ENCODE peak calls at places on chromosomes 13 and 19, in four cellular contexts. L is heart left ventricle, I is heart right ventricle, X is bronchial epithelial cell. O is an unnamed sample.

GRCh38 chr19:16380943-16381755 is 56.5 kb downstream of the KLF2 start:
- DNase-seq in L (no peak), I (no peak), X (no peak), O (no peak)

GRCh38 chr13:77767413-77767812 is 69.9 kb downstream of the SLAIN1 start:
- DNase-seq in L (no peak), I (no peak), X (no peak), O (no peak)

GRCh38 chr13:107271226-107271625 is 703.3 kb upstream of the ARGLU1 start:
- DNase-seq in L (no peak), I (peak), X (peak), O (no peak)

GRCh38 chr19:46147791-46148288 is at the start of gene IGFL2:
- DNase-seq in L (no peak), I (no peak), X (peak), O (no peak)

GRCh38 chr13:102873653-102874052 is 27.8 kb downstream of the ERCC5 start:
- DNase-seq in L (no peak), I (no peak), X (peak), O (no peak)

GRCh38 chr13:34000955-34001354 is 183.0 kb downstream of the RFC3 start:
- DNase-seq in L (no peak), I (no peak), X (no peak), O (no peak)

GRCh38 chr19:44643605-44644390 is at the start of gene PVR:
- DNase-seq in L (peak), I (peak), X (peak), O (peak)

GRCh38 chr13:34764246-34764645 is 177.8 kb upstream of the NBEA start:
- DNase-seq in L (no peak), I (no peak), X (peak), O (no peak)

GRCh38 chr13:63279136-63279535 is 1863.5 kb upstream of the PCDH20 start:
- DNase-seq in L (no peak), I (no peak), X (no peak), O (no peak)

GRCh38 chr19:15170345-15170744 is 30.4 kb downstream of the NOTCH3 start:
- DNase-seq in L (no peak), I (no peak), X (no peak), O (no peak)

GRCh38 chr19:7988307-7988706 is 17.1 kb downstream of the ELAVL1 start:
- DNase-seq in L (no peak), I (no peak), X (peak), O (no peak)

GRCh38 chr13:39561971-39562370 is 41.0 kb downstream of the LHFPL6 start:
- DNase-seq in L (no peak), I (no peak), X (peak), O (no peak)

GRCh38 chr19:37551123-37551993 is 43.2 kb downstream of the ZNF571 start:
- DNase-seq in L (peak), I (peak), X (peak), O (peak)
- TF ChIP-seq CTCF in L (peak), I (no peak), X (peak), O (no peak)

GRCh38 chr19:49070416-49070815 is 2.1 kb downstream of the KCNA7 start:
- DNase-seq in L (no peak), I (no peak), X (no peak), O (no peak)

GRCh38 chr19:49069026-49069425 is 3.5 kb downstream of the KCNA7 start:
- DNase-seq in L (no peak), I (no peak), X (peak), O (no peak)

GRCh38 chr19:49071860-49072547 is 495 bp downstream of the KCNA7 start:
- DNase-seq in L (no peak), I (no peak), X (no peak), O (no peak)

GRCh38 chr19:49073514-49074378 is 1.2 kb upstream of the KCNA7 start:
- DNase-seq in L (no peak), I (no peak), X (no peak), O (no peak)
- TF ChIP-seq CTCF in L (no peak), I (no peak), X (peak), O (no peak)

DNA sequence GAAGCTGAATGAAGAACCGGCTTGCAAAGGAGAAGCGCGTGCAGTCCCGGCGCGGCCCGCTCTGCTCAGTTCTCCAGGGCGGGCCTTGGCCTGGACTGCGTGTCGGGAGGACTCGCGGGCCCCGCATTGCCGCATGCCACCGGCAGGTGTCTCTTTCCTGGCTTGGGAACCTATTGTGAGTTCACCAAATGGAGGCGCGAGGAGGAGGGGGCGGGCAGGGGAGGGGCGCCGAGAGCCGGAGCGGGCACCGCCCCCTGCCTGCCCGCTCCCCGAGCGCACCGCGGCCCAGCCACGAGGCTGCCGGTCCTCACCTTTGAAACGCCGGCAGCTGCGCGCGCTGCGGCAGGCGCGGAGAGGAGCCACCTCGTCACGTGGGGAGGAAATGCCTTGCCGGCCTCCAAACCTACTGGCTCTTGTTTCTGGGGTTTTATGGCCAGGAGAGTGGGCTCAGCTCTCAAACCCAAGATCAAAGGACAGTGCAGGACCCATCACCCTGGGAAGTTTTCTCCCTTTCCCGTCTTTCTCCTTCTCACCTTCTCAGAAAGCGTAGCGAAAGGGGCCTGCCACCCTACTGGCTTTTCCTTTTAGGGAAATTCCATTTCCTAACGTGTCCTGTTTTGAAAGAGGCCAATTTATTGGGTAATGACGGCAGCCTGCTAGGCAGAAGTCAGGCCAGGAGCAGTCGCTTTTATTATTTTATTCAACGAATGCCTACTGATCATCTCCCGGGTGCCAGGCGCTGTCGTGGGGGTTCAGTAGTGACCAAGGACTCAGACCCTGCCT is 13.8 kb upstream of the UBE2L5 start:
- DNase-seq in L (peak), I (peak), X (peak), O (peak)
- TF ChIP-seq CTCF in L (peak), I (peak), X (peak), O (peak)

GRCh38 chr13:74919914-74920313 is 562.1 kb downstream of the TBC1D4 start:
- DNase-seq in L (no peak), I (no peak), X (no peak), O (no peak)

GRCh38 chr13:74920361-74920760 is 561.6 kb downstream of the TBC1D4 start:
- DNase-seq in L (no peak), I (no peak), X (no peak), O (no peak)

GRCh38 chr13:74920945-74921725 is 560.8 kb downstream of the TBC1D4 start:
- DNase-seq in L (no peak), I (no peak), X (no peak), O (no peak)

GRCh38 chr13:74927823-74928222 is 554.1 kb downstream of the TBC1D4 start:
- DNase-seq in L (no peak), I (no peak), X (no peak), O (no peak)

GRCh38 chr13:74922963-74923362 is 559.0 kb downstream of the TBC1D4 start:
- DNase-seq in L (no peak), I (no peak), X (no peak), O (no peak)
- TF ChIP-seq CTCF in L (no peak), I (no peak), X (no peak), O (no peak)

DNA sequence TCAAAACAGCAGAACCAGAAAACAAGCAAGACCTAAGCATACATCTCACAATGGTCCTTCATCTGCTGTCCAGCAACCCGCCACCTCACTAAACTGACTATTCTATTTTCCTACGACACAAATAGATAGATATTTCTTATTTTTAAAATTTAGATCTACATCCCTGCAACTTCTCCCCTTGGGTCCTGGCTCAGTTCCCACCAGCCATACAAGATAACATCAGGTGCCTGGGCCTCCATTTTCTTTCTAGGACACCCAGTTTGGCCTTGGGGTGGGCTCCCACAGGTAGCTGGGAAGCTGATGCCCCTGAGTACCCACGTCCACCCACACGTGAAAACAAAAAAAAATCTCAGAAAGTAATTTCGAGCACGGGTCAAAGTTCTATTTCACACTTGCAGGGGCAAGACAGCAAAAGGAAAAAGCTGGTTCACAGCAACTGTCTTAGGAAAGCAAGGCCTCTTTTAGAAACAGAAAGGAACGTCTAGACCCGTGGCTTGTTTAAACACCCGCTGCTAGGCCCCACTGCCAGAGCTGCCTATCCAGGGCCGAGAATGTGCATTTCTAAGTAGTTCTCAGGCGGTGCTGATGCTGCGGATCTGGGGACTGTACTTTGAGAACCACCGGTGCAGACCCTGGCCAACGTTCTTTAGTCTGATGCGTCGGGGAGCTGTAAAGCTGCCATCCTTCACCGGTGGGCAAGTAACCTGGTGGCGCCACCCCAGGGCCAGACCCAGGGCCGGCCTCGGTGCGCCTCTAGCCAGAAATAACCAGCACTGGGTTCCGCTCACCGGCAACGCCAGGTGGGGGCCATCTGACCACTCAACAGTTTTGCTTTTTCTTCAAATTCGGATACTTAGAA is 47.3 kb downstream of the TGDS start:
- DNase-seq in L (peak), I (peak), X (peak), O (peak)
- TF ChIP-seq CTCF in L (no peak), I (no peak), X (no peak), O (no peak)

GRCh38 chr19:52191374-52191773 is 1.5 kb downstream of the PPP2R1A start:
- DNase-seq in L (no peak), I (no peak), X (no peak), O (no peak)

GRCh38 chr19:52187407-52187806 is 2.4 kb upstream of the PPP2R1A start:
- DNase-seq in L (no peak), I (no peak), X (no peak), O (no peak)

GRCh38 chr19:52189745-52190678 is at the start of gene PPP2R1A:
- DNase-seq in L (peak), I (peak), X (peak), O (peak)

GRCh38 chr19:52190679-52191293 is 934 bp downstream of the PPP2R1A start:
- DNase-seq in L (peak), I (peak), X (peak), O (peak)

GRCh38 chr19:52188822-52189744 is 769 bp upstream of the PPP2R1A start:
- DNase-seq in L (peak), I (no peak), X (peak), O (peak)
- TF ChIP-seq CTCF in L (no peak), I (no peak), X (no peak), O (no peak)

GRCh38 chr19:34835952-34836351 is 62.9 kb upstream of the ZNF599 start:
- DNase-seq in L (no peak), I (no peak), X (no peak), O (no peak)

GRCh38 chr19:34837262-34837661 is 64.2 kb upstream of the ZNF599 start:
- DNase-seq in L (peak), I (peak), X (no peak), O (peak)

GRCh38 chr19:34838248-34838647 is 65.2 kb upstream of the ZNF599 start:
- DNase-seq in L (no peak), I (no peak), X (peak), O (no peak)

GRCh38 chr19:34841780-34842179 is 68.8 kb upstream of the ZNF599 start:
- DNase-seq in L (no peak), I (no peak), X (no peak), O (no peak)

DNA sequence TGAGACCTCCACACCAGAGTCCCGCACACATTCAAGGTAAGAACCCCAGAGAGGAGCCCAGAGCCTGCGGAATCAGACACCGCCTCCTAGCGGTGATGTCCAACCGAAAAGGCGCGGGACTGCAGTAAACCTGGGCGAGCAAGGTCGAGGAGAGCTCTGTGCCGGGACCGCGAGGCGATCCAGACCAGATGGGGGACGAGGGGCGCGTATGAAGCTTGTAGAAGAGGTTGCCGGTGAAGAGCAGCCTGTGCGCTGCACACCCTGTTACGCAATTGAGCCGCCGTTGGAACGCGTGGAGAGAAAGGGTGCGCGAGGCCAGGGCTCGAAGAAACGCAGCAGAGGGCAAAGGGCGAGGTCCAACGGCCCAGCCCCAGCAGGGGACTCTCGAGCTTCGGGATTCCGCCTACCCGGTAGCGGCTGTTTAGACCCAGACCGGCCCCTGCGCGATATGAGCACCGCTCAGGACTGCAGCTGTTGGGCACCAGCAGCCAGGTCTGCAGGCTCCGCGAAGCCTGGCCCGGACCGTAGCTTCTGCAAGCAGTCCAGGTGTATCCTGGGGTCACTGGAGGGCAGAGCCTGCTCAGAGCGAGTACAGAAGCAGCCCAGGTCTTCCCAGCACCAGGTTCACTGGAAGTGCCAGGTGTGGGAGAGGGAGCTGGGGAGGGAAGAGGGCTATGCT is 65.9 kb upstream of the ZNF599 start:
- DNase-seq in L (no peak), I (no peak), X (no peak), O (peak)
- TF ChIP-seq CTCF in L (no peak), I (no peak), X (peak), O (peak)

GRCh38 chr19:18203408-18203862 is 407 bp downstream of the RAB3A start:
- DNase-seq in L (no peak), I (peak), X (no peak), O (peak)

GRCh38 chr19:18205180-18205915 is 1.5 kb upstream of the RAB3A start:
- DNase-seq in L (peak), I (peak), X (peak), O (peak)

GRCh38 chr19:18203863-18204393 is at the start of gene RAB3A:
- DNase-seq in L (peak), I (peak), X (peak), O (peak)

GRCh38 chr19:18204394-18205179 is 745 bp upstream of the RAB3A start:
- DNase-seq in L (no peak), I (peak), X (no peak), O (peak)

DNA sequence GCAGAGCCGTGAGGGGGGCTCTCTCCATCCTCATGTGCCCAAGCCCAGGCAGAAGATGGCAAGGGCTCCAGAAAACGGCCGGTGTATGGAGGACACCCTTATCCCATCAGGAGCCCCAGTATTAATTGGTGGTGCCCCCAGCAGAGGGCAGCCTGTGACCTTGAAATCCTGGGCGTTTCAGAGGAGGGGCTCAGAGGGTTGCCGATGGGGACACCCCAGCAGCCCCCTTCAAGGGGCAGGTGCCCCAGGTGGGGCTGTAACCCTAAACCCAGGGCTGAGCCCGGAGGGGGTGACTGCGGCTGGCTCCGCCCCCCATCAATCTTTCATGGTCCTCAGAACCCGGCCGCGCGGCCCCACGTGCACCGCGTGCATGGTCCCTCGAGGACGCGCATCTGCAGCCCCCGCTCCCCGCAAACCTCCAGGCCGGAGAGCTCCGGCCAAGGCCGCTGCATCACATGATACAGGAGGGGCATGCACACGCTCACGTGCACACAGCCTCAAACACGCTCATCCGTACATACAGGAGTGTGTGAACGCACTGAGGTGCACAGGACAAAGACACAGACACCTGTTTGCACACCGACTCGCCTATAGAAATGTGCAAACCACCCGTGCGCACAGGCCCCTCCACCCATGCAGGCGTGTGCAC is 959 bp downstream of the RAB3A start:
- DNase-seq in L (no peak), I (peak), X (no peak), O (peak)
- TF ChIP-seq CTCF in L (peak), I (peak), X (peak), O (peak)

DNA sequence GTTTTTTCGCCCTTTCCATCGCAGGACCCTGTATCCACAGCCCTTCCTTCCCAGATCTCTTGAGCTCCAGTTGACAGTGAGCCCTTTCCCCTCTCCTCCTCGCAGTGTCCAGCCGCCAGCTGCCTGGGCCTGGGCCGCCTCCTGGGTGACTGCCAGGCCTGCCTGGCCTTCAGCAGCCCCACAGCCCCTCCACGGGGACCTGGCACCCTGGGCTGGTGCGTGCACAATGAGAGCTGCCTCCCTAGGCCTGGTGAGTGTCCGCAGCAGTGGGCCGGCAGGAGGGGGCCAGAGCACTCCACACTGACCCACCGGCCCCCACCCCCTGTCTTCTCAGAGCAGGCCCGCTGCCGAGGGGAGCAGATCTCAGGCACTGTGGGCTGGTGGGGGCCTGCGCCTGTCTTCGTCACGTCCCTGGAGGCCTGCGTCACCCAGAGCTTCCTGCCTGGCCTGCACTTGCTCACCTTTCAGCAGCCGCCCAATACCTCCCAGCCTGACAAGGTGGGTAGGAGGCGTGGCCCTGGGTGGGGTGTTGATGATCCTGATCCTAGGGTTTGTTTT is 19.0 kb downstream of the MEGF8 start:
- DNase-seq in L (peak), I (no peak), X (no peak), O (no peak)
- TF ChIP-seq CTCF in L (no peak), I (no peak), X (no peak), O (no peak)

DNA sequence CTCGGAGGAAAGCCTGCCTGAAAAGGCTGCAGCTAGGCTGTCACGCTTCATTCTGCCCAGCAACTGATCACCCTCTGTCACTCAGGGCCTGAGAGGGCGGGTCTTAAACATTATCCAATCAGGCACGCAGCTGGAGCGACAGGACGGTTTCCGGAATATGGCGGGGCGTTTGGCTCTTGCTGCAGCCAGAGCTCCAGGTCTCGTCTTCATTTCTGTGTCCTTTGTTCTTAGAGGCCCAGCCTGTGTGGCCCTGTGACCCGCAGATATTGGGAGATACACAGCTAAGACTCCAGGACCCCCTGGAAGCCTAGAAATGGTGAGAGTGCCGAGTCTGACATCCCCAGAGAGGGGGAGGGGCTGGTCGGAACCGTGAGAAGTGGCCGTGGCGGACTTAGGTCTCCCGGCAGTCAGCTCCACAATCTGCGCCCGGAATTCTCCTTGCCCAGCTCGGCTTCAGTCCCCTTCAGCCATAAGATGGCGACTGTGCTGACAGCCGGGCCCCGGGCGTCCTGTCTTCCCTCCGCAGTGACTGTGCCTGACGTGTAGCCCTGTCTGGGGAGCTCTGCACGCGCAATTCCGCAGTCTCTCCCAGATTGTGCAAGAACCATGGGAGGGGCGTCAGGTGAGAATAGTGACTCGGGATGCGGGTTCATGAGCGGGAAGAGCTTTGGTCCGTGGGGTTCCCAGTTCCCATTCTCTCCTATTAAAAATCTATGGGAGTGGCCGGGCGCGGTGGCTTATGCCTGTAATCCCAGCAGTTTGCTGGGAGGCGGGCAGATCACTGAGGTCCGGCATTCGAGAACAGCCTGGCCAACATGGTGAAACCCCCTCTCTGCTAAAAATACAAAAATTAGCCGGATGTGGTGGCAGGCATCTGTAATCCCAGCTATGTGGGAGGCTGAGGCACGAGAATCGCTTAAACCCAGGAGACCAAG is at the start of gene ZNF429:
- DNase-seq in L (peak), I (peak), X (peak), O (peak)
- TF ChIP-seq CTCF in L (peak), I (no peak), X (peak), O (no peak)

O was measured in endothelial cell.